ENCODE peak calls at places on chromosomes 6 and 20, in five cellular contexts. R is left lung, M is PC-3, P is cardiac muscle cell, I is heart right ventricle. Z is an unnamed sample.

GRCh38 chr6:4973972-4974885 is 29.6 kb downstream of the RPP40 start:
- DNase-seq in R (no peak), M (peak; percentile 34), P (peak; percentile 62), I (no peak), Z (peak; percentile 56)

GRCh38 chr6:161373905-161374451 is 100.1 kb upstream of the AGPAT4 start:
- DNase-seq in R (peak; percentile 51), M (peak; percentile 85), P (peak; percentile 76), I (peak; percentile 67), Z (peak; percentile 66)

GRCh38 chr20:21534453-21534852 is 20.6 kb upstream of the NKX2-2 start:
- DNase-seq in R (peak; percentile 51), M (no peak), P (no peak), I (no peak), Z (no peak)

GRCh38 chr6:33740204-33740608 is 6.5 kb downstream of the IP6K3 start:
- DNase-seq in R (no peak), M (no peak), P (no peak), I (peak; percentile 49), Z (peak; percentile 81)

GRCh38 chr6:146526192-146526591 is 17.4 kb upstream of the RAB32 start:
- DNase-seq in R (no peak), M (no peak), P (no peak), I (no peak), Z (no peak)

GRCh38 chr6:26224940-26225847 is 138.0 kb downstream of the HFE start:
- DNase-seq in R (no peak), M (peak; percentile 16), P (peak; percentile 90), I (no peak), Z (no peak)

GRCh38 chr20:59159091-59159821 is 4.4 kb upstream of the ZNF831 start:
- DNase-seq in R (no peak), M (peak; percentile 15), P (peak; percentile 13), I (no peak), Z (peak; percentile 62)

GRCh38 chr6:115838763-115839401 is 221.8 kb downstream of the FRK start:
- DNase-seq in R (no peak), M (peak; percentile 66), P (peak; percentile 33), I (no peak), Z (peak; percentile 35)

GRCh38 chr6:169831450-169832246 is 80.2 kb downstream of the ERMARD start:
- DNase-seq in R (peak; percentile 67), M (peak; percentile 71), P (peak; percentile 85), I (peak; percentile 84), Z (peak; percentile 79)

GRCh38 chr6:112241820-112242443 is 12.4 kb downstream of the LAMA4 start:
- DNase-seq in R (no peak), M (no peak), P (no peak), I (no peak), Z (no peak)

GRCh38 chr20:676967-677366 is 1.4 kb upstream of the SCRT2 start:
- DNase-seq in R (no peak), M (no peak), P (no peak), I (no peak), Z (no peak)

GRCh38 chr6:128740951-128741350 is 142.0 kb upstream of the LAMA2 start:
- DNase-seq in R (no peak), M (no peak), P (no peak), I (no peak), Z (no peak)

GRCh38 chr20:62849431-62849830 is 12.2 kb downstream of the TCFL5 start:
- DNase-seq in R (no peak), M (no peak), P (no peak), I (no peak), Z (no peak)

GRCh38 chr20:56358600-56359211 is at the start of gene FAM210B:
- DNase-seq in R (peak; percentile 91), M (peak; percentile 99), P (peak; percentile 95), I (peak; percentile 90), Z (peak; percentile 88)

GRCh38 chr6:105675715-105676397 is 273.0 kb upstream of the PREP start:
- DNase-seq in R (no peak), M (peak; percentile 89), P (no peak), I (no peak), Z (no peak)

GRCh38 chr6:99312354-99312753 is 37.1 kb downstream of the FAXC start:
- DNase-seq in R (no peak), M (no peak), P (no peak), I (no peak), Z (no peak)

GRCh38 chr20:6241591-6241990 is 118.8 kb upstream of the FERMT1 start:
- DNase-seq in R (no peak), M (no peak), P (no peak), I (no peak), Z (no peak)

GRCh38 chr6:138346302-138347195 is 31.2 kb upstream of the SMIM28 start:
- DNase-seq in R (no peak), M (no peak), P (no peak), I (no peak), Z (no peak)

DNA sequence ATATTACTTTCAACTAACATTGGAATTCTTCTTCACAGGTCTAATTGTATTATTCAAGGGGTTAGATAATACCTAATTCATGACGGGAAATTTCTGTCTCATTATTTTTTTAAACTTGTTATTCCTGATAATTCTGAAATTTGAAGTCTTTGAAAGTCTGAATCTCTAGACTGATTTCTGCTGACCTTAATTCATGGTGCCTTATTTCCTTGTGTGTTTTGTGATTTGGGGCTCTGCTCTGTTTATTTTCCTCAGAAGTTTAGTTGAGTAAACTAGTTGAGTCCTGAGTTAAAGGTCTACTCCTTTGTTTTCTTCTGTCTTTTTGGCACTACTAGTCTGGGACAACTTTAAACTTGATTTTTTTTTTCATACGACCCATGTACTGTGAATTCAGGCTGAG is 5.9 kb downstream of the DEFB118 start:
- DNase-seq in R (no peak), M (no peak), P (no peak), I (no peak), Z (no peak)
- H3K9me3 ChIP-seq in R (no peaks in the 10 kb centered on the region), M (no peaks in the 10 kb centered on the region), P (no peaks in the 10 kb centered on the region), I (peaks cover 12% of the 10 kb centered on the region), Z (no peaks in the 10 kb centered on the region)

GRCh38 chr6:104396077-104396476 is 463.6 kb downstream of the HACE1 start:
- DNase-seq in R (no peak), M (peak; percentile 62), P (no peak), I (no peak), Z (no peak)
- H3K4me3 ChIP-seq in R (no peak overlapping the region), M (no peak overlapping the region), P (no peak overlapping the region), I (no peak overlapping the region), Z (no peak overlapping the region)

GRCh38 chr20:49188101-49188784 is at the start of gene STAU1:
- DNase-seq in R (peak; percentile 96), M (peak; percentile 98), P (peak; percentile 97), I (peak; percentile 96), Z (peak; percentile 95)
- H3K36me3 ChIP-seq in R (no peaks in the 10 kb centered on the region), M (no peaks in the 10 kb centered on the region), P (no peaks in the 10 kb centered on the region), I (no peaks in the 10 kb centered on the region), Z (peaks cover 21% of the 10 kb centered on the region)

GRCh38 chr20:35311409-35311808 is 19.2 kb upstream of the FAM83C start:
- DNase-seq in R (no peak), M (peak; percentile 94), P (no peak), I (no peak), Z (no peak)

GRCh38 chr20:35315199-35316020 is 23.2 kb upstream of the FAM83C start:
- DNase-seq in R (no peak), M (no peak), P (no peak), I (no peak), Z (no peak)

GRCh38 chr20:35314460-35315198 is 22.4 kb upstream of the FAM83C start:
- DNase-seq in R (no peak), M (no peak), P (no peak), I (no peak), Z (no peak)

GRCh38 chr20:35312348-35312747 is 20.1 kb upstream of the FAM83C start:
- DNase-seq in R (no peak), M (peak; percentile 98), P (no peak), I (no peak), Z (no peak)

GRCh38 chr20:35311822-35312221 is 19.6 kb upstream of the FAM83C start:
- DNase-seq in R (no peak), M (no peak), P (no peak), I (no peak), Z (no peak)
- H3K9me3 ChIP-seq in R (no peaks in the 10 kb centered on the region), M (no peaks in the 10 kb centered on the region), P (no peaks in the 10 kb centered on the region), I (no peaks in the 10 kb centered on the region), Z (no peaks in the 10 kb centered on the region)

GRCh38 chr6:143538374-143538773 is 26.9 kb upstream of the FUCA2 start:
- DNase-seq in R (no peak), M (no peak), P (no peak), I (no peak), Z (no peak)
- H3K4me3 ChIP-seq in R (no peak overlapping the region), M (no peak overlapping the region), P (no peak overlapping the region), I (no peak overlapping the region), Z (no peak overlapping the region)

DNA sequence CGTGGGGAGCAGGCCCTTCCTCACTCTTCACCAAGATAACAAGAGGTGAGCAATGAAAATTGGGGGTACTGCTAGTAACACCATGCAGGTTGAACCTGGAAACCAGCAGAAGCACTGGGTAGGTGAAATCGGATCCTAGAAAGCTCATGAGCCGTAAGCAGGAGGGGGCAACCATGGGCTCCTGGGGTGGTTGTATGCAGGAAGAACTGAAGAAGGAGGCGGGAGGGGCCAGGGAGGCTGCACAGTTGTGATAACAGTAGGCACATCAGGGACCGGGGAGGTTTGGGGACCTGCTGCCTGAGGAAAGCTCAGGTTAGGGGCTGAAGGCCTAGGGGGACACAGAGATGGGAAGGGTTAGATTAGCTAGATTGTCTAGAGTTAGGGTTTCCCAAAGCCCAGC is 5.6 kb upstream of the LY6G5C start:
- DNase-seq in R (no peak), M (no peak), P (no peak), I (no peak), Z (no peak)
- H3K36me3 ChIP-seq in R (no peaks in the 10 kb centered on the region), M (peaks cover 8% of the 10 kb centered on the region), P (peaks cover 32% of the 10 kb centered on the region), I (peaks cover 72% of the 10 kb centered on the region), Z (peaks cover 66% of the 10 kb centered on the region)

GRCh38 chr6:167420858-167421766 is 96.2 kb downstream of the TTLL2 start:
- DNase-seq in R (no peak), M (no peak), P (no peak), I (no peak), Z (peak; percentile 50)
- H3K9me3 ChIP-seq in R (peaks cover 2% of the 10 kb centered on the region), M (no peaks in the 10 kb centered on the region), P (no peaks in the 10 kb centered on the region), I (no peaks in the 10 kb centered on the region), Z (no peaks in the 10 kb centered on the region)

GRCh38 chr20:33399924-33400323 is 1.4 kb downstream of the CDK5RAP1 start:
- DNase-seq in R (no peak), M (no peak), P (no peak), I (no peak), Z (no peak)
- H3K4me3 ChIP-seq in R (peak overlapping the region; percentile 97), M (peak overlapping the region; percentile 93), P (no peak overlapping the region), I (no peak overlapping the region), Z (no peak overlapping the region)

DNA sequence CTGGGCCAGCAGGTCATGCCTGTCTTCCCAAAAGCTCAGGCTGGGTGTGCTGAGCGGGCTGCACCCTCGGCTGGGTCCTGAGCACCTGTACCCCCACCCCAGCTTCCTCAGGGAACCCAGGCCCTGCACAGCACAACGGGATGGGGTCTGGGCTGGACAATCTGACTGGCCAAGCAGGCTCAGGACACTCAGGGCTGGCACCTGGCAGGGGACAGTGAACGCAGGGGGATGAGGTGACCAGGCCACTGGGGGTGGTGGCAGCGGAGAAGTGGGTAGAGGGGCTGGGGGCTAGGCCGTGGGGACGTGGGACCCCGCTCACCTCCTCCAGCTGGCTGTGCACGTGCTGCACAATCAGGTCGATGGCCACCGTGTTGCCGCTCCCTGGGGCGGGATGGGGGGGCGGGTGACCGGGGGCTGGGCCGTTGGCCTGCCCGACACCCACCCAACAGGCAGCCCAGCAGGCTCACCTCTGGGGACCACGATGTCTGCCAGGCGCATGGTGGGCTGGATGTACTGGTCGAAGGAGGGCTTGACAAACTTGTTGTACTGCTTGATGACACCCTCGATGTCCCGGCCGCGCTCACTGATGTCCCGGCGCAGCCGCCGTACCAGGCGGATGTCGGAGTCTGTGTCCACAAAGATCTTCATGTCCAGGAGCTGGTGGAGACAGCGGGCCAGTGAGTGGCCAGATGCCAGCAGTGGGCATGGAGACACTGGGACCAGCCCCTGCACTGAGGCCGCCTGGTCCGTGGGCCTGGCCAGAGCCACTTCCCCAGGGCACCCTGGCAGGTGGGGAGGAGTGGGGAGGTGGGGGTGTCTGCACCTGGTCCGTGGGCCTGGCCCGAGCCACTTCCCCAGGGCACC is 11.9 kb downstream of the UCKL1 start:
- DNase-seq in R (no peak), M (no peak), P (no peak), I (peak; percentile 19), Z (no peak)
- H3K36me3 ChIP-seq in R (no peaks in the 10 kb centered on the region), M (peaks cover 23% of the 10 kb centered on the region), P (peaks cover 24% of the 10 kb centered on the region), I (peaks cover 66% of the 10 kb centered on the region), Z (peaks cover 9% of the 10 kb centered on the region)

Z was measured in WERI-Rb-1.